ENCODE peak calls at places on chromosomes 5 and 9, in six cellular contexts. One of them, this sample, is unnamed.

GRCh38 chr9:134647359-134648115 is 5.9 kb downstream of the COL5A1 start:
- DNase-seq in IMR-90: no peak
- DNase-seq in mesendoderm: no peak
- DNase-seq in H1: no peak
- DNase-seq in neuronal stem cell: no peak
- DNase-seq in mesenchymal stem cell: no peak
- DNase-seq in this sample: no peak

GRCh38 chr5:54514841-54515432 is 2.6 kb upstream of the SNX18 start:
- DNase-seq in mesendoderm: no peak
- DNase-seq in IMR-90: peak
- DNase-seq in H1: no peak
- DNase-seq in mesenchymal stem cell: peak
- DNase-seq in neuronal stem cell: no peak
- DNase-seq in this sample: no peak

GRCh38 chr5:147685991-147686390 is 96.5 kb downstream of the JAKMIP2 start:
- DNase-seq in neuronal stem cell: no peak
- DNase-seq in mesendoderm: no peak
- DNase-seq in mesenchymal stem cell: peak
- DNase-seq in H1: no peak
- DNase-seq in IMR-90: no peak
- DNase-seq in this sample: no peak

GRCh38 chr5:9715891-9716335 is 85.8 kb upstream of the TAS2R1 start:
- DNase-seq in H1: no peak
- DNase-seq in neuronal stem cell: no peak
- DNase-seq in IMR-90: peak
- DNase-seq in mesendoderm: peak
- DNase-seq in mesenchymal stem cell: peak
- DNase-seq in this sample: no peak

GRCh38 chr9:105054488-105054887 is 126.5 kb upstream of the ABCA1 start:
- DNase-seq in mesendoderm: peak
- DNase-seq in H1: no peak
- DNase-seq in neuronal stem cell: no peak
- DNase-seq in IMR-90: peak
- DNase-seq in mesenchymal stem cell: peak
- DNase-seq in this sample: peak

GRCh38 chr5:123571927-123572326 is 60.0 kb downstream of the CSNK1G3 start:
- DNase-seq in H1: no peak
- DNase-seq in mesenchymal stem cell: no peak
- DNase-seq in IMR-90: no peak
- DNase-seq in mesendoderm: no peak
- DNase-seq in neuronal stem cell: no peak
- DNase-seq in this sample: no peak

GRCh38 chr5:150578781-150579461 is 61.5 kb upstream of the SYNPO start:
- DNase-seq in IMR-90: no peak
- DNase-seq in neuronal stem cell: no peak
- DNase-seq in H1: no peak
- DNase-seq in mesenchymal stem cell: no peak
- DNase-seq in mesendoderm: no peak
- DNase-seq in this sample: no peak

GRCh38 chr9:101486693-101487442 is 46.8 kb upstream of the RNF20 start:
- DNase-seq in H1: peak
- DNase-seq in mesenchymal stem cell: peak
- DNase-seq in IMR-90: peak
- DNase-seq in neuronal stem cell: peak
- DNase-seq in mesendoderm: peak
- DNase-seq in this sample: peak

GRCh38 chr5:1746371-1747078 is 53.1 kb downstream of the MRPL36 start:
- DNase-seq in neuronal stem cell: no peak
- DNase-seq in IMR-90: no peak
- DNase-seq in H1: peak
- DNase-seq in mesendoderm: no peak
- DNase-seq in mesenchymal stem cell: no peak
- DNase-seq in this sample: no peak

GRCh38 chr9:38083858-38084555 is 15.0 kb upstream of the SHB start:
- DNase-seq in mesendoderm: no peak
- DNase-seq in neuronal stem cell: no peak
- DNase-seq in IMR-90: no peak
- DNase-seq in H1: no peak
- DNase-seq in mesenchymal stem cell: peak
- DNase-seq in this sample: no peak

GRCh38 chr9:124290053-124290581 is 32.4 kb downstream of the NEK6 start:
- DNase-seq in mesenchymal stem cell: no peak
- DNase-seq in mesendoderm: no peak
- DNase-seq in neuronal stem cell: no peak
- DNase-seq in H1: no peak
- DNase-seq in IMR-90: no peak
- DNase-seq in this sample: no peak

GRCh38 chr5:12292610-12293204 is 388.5 kb upstream of the CTNND2 start:
- DNase-seq in H1: no peak
- DNase-seq in neuronal stem cell: peak
- DNase-seq in IMR-90: no peak
- DNase-seq in mesenchymal stem cell: no peak
- DNase-seq in mesendoderm: peak
- DNase-seq in this sample: peak

GRCh38 chr9:89746385-89747116 is 141.7 kb downstream of the GADD45G start:
- DNase-seq in mesenchymal stem cell: peak
- DNase-seq in IMR-90: no peak
- DNase-seq in H1: no peak
- DNase-seq in neuronal stem cell: no peak
- DNase-seq in mesendoderm: no peak
- DNase-seq in this sample: no peak

GRCh38 chr5:72300590-72301339 is 19.3 kb downstream of the MRPS27 start:
- DNase-seq in IMR-90: no peak
- DNase-seq in mesenchymal stem cell: no peak
- DNase-seq in mesendoderm: no peak
- DNase-seq in H1: no peak
- DNase-seq in neuronal stem cell: no peak
- DNase-seq in this sample: no peak

GRCh38 chr5:6452622-6453504 is 4.2 kb downstream of the UBE2QL1 start:
- DNase-seq in neuronal stem cell: no peak
- DNase-seq in mesendoderm: no peak
- DNase-seq in H1: no peak
- DNase-seq in mesenchymal stem cell: no peak
- DNase-seq in IMR-90: no peak
- DNase-seq in this sample: no peak

DNA sequence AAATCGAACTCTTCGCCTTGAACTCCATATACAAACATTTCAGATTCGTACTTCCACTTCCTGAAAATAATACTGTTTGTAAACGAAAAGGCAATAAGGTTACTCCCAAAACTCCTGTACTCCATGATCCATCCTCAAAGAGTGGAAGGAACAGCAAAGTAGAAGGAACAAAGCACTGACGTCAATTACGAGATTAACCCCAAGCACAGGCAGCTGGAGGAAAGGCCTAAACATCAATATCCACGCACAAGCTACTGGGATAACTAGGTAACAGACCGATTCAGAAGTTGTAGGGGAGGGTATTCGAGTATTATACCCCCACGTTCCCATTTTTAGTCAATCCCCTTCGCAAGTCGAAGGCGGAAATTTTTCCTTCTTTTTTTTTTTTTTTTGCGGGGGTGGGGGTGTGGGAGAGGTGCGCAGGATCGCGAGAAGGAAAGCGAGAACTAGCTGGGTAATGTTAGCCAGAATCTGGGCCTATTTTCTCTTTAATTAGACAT is 955 bp downstream of the AFF4 start:
- DNase-seq in mesenchymal stem cell: peak
- DNase-seq in H1: no peak
- DNase-seq in mesendoderm: peak
- DNase-seq in neuronal stem cell: peak
- DNase-seq in IMR-90: peak
- DNase-seq in this sample: peak
- H2AK5ac ChIP-seq in mesenchymal stem cell: peak
- H2AK5ac ChIP-seq in H1: no peak
- H2AK5ac ChIP-seq in mesendoderm: no peak
- H2AK5ac ChIP-seq in neuronal stem cell: no peak
- H2AK5ac ChIP-seq in IMR-90: peak
- H2AK5ac ChIP-seq in this sample: no peak

GRCh38 chr5:173997331-173997730 is 8.4 kb downstream of the C5orf47 start:
- DNase-seq in H1: no peak
- DNase-seq in mesenchymal stem cell: peak
- DNase-seq in neuronal stem cell: no peak
- DNase-seq in IMR-90: no peak
- DNase-seq in mesendoderm: no peak
- DNase-seq in this sample: no peak
- H2AK5ac ChIP-seq in H1: no peak
- H2AK5ac ChIP-seq in mesenchymal stem cell: no peak
- H2AK5ac ChIP-seq in neuronal stem cell: no peak
- H2AK5ac ChIP-seq in IMR-90: no peak
- H2AK5ac ChIP-seq in mesendoderm: no peak
- H2AK5ac ChIP-seq in this sample: no peak

GRCh38 chr5:154697335-154697734 is 57.8 kb upstream of the LARP1 start:
- DNase-seq in IMR-90: peak
- DNase-seq in neuronal stem cell: no peak
- DNase-seq in mesendoderm: no peak
- DNase-seq in H1: no peak
- DNase-seq in mesenchymal stem cell: no peak
- DNase-seq in this sample: no peak
- H2AK5ac ChIP-seq in IMR-90: no peak
- H2AK5ac ChIP-seq in neuronal stem cell: no peak
- H2AK5ac ChIP-seq in mesendoderm: no peak
- H2AK5ac ChIP-seq in H1: no peak
- H2AK5ac ChIP-seq in mesenchymal stem cell: no peak
- H2AK5ac ChIP-seq in this sample: no peak

GRCh38 chr5:126888180-126888579 is 111.2 kb downstream of the LMNB1 start:
- DNase-seq in mesendoderm: no peak
- DNase-seq in neuronal stem cell: no peak
- DNase-seq in H1: no peak
- DNase-seq in IMR-90: no peak
- DNase-seq in mesenchymal stem cell: no peak
- DNase-seq in this sample: no peak
- H2AK5ac ChIP-seq in mesendoderm: no peak
- H2AK5ac ChIP-seq in neuronal stem cell: no peak
- H2AK5ac ChIP-seq in H1: no peak
- H2AK5ac ChIP-seq in IMR-90: no peak
- H2AK5ac ChIP-seq in mesenchymal stem cell: no peak
- H2AK5ac ChIP-seq in this sample: no peak

DNA sequence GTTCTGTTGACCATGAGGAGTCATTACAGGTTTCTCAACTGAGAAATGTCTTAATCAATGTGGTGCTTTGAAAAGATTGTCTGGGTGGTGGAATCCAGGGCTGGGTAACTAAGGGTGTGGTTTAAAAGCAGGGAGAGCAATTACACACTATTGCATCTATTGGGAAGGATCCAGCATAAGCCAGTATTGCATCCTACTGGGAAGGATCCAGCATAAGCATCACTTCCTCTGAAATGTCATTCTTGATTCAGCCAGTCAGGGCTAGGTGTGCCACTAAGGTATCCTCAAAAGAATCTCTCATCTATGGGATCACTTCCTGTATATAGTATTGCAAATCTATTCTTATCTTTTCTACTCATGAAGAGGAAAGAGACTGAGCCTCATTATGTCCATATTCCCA is 38.6 kb downstream of the ELOVL7 start:
- DNase-seq in neuronal stem cell: no peak
- DNase-seq in IMR-90: no peak
- DNase-seq in mesenchymal stem cell: no peak
- DNase-seq in mesendoderm: peak
- DNase-seq in H1: no peak
- DNase-seq in this sample: no peak
- H2AK5ac ChIP-seq in neuronal stem cell: no peak
- H2AK5ac ChIP-seq in IMR-90: no peak
- H2AK5ac ChIP-seq in mesenchymal stem cell: no peak
- H2AK5ac ChIP-seq in mesendoderm: no peak
- H2AK5ac ChIP-seq in H1: no peak
- H2AK5ac ChIP-seq in this sample: no peak

DNA sequence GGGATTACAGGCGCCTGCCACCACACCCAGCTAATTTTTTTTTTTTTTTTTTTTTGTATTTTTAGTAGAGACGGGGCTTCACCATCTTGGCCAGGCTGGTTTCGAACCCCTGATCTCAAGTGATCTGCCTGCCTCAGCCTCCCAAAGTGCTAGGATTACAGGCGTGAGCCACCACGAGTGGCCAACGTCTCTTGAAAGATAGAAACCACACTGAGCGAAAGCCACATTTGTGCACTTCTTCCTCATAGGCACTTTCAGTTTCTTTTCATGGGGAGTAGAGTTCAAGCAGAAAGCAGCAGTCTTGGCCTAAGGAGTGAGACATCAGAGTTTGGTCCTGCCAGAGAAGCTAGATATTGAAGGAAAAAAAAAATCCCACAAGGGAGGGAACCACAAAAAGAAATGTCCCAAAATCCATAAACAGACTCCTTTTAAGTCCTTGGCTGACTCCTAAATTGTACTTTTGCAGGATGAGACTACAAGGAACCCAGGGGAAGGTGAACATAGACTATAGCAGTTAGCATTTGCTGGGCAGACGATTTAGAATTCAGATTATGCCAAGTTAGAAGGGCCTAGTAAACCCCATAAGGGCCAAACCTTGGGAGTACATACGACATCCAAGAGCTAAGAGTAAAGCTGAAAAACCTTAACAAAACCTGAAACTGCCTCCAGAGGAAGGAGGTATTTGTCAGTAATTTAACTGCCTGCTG is 43.9 kb upstream of the GLIPR2 start:
- DNase-seq in mesenchymal stem cell: peak
- DNase-seq in mesendoderm: peak
- DNase-seq in H1: no peak
- DNase-seq in neuronal stem cell: no peak
- DNase-seq in IMR-90: no peak
- DNase-seq in this sample: no peak
- H2AK5ac ChIP-seq in mesenchymal stem cell: peak
- H2AK5ac ChIP-seq in mesendoderm: no peak
- H2AK5ac ChIP-seq in H1: peak
- H2AK5ac ChIP-seq in neuronal stem cell: no peak
- H2AK5ac ChIP-seq in IMR-90: peak
- H2AK5ac ChIP-seq in this sample: peak

GRCh38 chr9:131701789-131702337 is 38.0 kb downstream of the RAPGEF1 start:
- DNase-seq in neuronal stem cell: no peak
- DNase-seq in IMR-90: peak
- DNase-seq in H1: no peak
- DNase-seq in mesendoderm: peak
- DNase-seq in mesenchymal stem cell: peak
- DNase-seq in this sample: no peak
- H2AK5ac ChIP-seq in neuronal stem cell: no peak
- H2AK5ac ChIP-seq in IMR-90: no peak
- H2AK5ac ChIP-seq in H1: no peak
- H2AK5ac ChIP-seq in mesendoderm: no peak
- H2AK5ac ChIP-seq in mesenchymal stem cell: no peak
- H2AK5ac ChIP-seq in this sample: no peak

DNA sequence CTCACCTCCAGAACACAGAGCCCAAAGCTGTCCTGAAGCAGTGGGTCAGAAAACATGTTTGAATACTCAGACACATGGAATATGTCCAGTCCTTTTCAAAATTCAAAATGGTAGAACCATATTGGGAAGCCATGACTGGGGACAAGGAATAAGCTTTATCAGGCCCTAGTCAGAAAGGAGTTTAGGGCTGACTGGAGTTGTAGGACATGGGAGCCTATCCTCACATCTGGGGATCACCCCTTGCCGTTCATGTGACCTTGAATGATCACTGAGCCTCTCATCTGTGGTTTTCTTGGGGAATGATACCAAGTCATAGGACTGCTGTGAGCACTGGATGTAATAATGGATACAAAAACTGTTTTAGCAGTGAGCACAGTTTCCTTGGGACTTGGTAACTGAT is 84.7 kb downstream of the IQGAP2 start:
- DNase-seq in IMR-90: no peak
- DNase-seq in mesenchymal stem cell: no peak
- DNase-seq in neuronal stem cell: no peak
- DNase-seq in mesendoderm: no peak
- DNase-seq in H1: no peak
- DNase-seq in this sample: no peak
- H2AK5ac ChIP-seq in IMR-90: no peak
- H2AK5ac ChIP-seq in mesenchymal stem cell: no peak
- H2AK5ac ChIP-seq in neuronal stem cell: no peak
- H2AK5ac ChIP-seq in mesendoderm: no peak
- H2AK5ac ChIP-seq in H1: peak
- H2AK5ac ChIP-seq in this sample: no peak

GRCh38 chr9:109639666-109640231 is 140.2 kb upstream of the PALM2AKAP2 start:
- DNase-seq in neuronal stem cell: no peak
- DNase-seq in mesendoderm: no peak
- DNase-seq in mesenchymal stem cell: no peak
- DNase-seq in H1: no peak
- DNase-seq in IMR-90: no peak
- DNase-seq in this sample: no peak
- H2AK5ac ChIP-seq in neuronal stem cell: no peak
- H2AK5ac ChIP-seq in mesendoderm: no peak
- H2AK5ac ChIP-seq in mesenchymal stem cell: no peak
- H2AK5ac ChIP-seq in H1: no peak
- H2AK5ac ChIP-seq in IMR-90: no peak
- H2AK5ac ChIP-seq in this sample: no peak

This sample was measured in trophoblast cell.